ENCODE peak calls at places on chromosomes 3 and 15, in four cellular contexts. Y is heart left ventricle, S is NB4, W is stomach. O is an unnamed sample.

GRCh38 chr3:6654670-6655069 is 206.2 kb upstream of the GRM7 start:
- DNase-seq in Y (no peak), S (no peak), W (no peak), O (no peak)

GRCh38 chr3:175432338-175433025 is 573.3 kb downstream of the NAALADL2 start:
- DNase-seq in Y (no peak), S (no peak), W (no peak), O (no peak)

GRCh38 chr15:70976856-70977255 is 84.2 kb downstream of the LRRC49 start:
- DNase-seq in Y (no peak), S (no peak), W (no peak), O (no peak)

GRCh38 chr3:9649791-9650521 is 651 bp downstream of the MTMR14 start:
- DNase-seq in Y (no peak), S (peak; percentile 78), W (no peak), O (peak; percentile 58)

GRCh38 chr3:124033360-124034015 is 41.6 kb upstream of the ROPN1 start:
- DNase-seq in Y (peak; percentile 32), S (no peak), W (no peak), O (no peak)

GRCh38 chr3:112061152-112061551 is 25.0 kb upstream of the C3orf52 start:
- DNase-seq in Y (no peak), S (no peak), W (no peak), O (no peak)

GRCh38 chr3:24237971-24238767 is 256.5 kb downstream of the THRB start:
- DNase-seq in Y (no peak), S (peak; percentile 68), W (no peak), O (peak; percentile 81)

GRCh38 chr3:59290358-59290757 is 240.5 kb upstream of the CFAP20DC start:
- DNase-seq in Y (no peak), S (no peak), W (no peak), O (no peak)

GRCh38 chr15:98120561-98120960 is 160.1 kb downstream of the ARRDC4 start:
- DNase-seq in Y (no peak), S (peak; percentile 16), W (no peak), O (no peak)

GRCh38 chr3:5276953-5277352 is 89.4 kb downstream of the EDEM1 start:
- DNase-seq in Y (no peak), S (no peak), W (no peak), O (no peak)

GRCh38 chr15:62920569-62921502 is 121.7 kb upstream of the TPM1 start:
- DNase-seq in Y (peak; percentile 58), S (no peak), W (no peak), O (no peak)

GRCh38 chr15:66646308-66646707 is 55.7 kb upstream of the SMAD6 start:
- DNase-seq in Y (peak; percentile 52), S (peak; percentile 40), W (no peak), O (no peak)

GRCh38 chr3:54232618-54233017 is 110.3 kb downstream of the CACNA2D3 start:
- DNase-seq in Y (no peak), S (no peak), W (no peak), O (no peak)

GRCh38 chr3:186108106-186108940 is 566 bp downstream of the ETV5 start:
- DNase-seq in Y (peak; percentile 57), S (peak; percentile 85), W (no peak), O (peak; percentile 68)

GRCh38 chr3:173289072-173289471 is 108.5 kb upstream of the NLGN1 start:
- DNase-seq in Y (no peak), S (no peak), W (no peak), O (no peak)

GRCh38 chr3:104879919-104880318 is 486.8 kb upstream of the ALCAM start:
- DNase-seq in Y (no peak), S (no peak), W (no peak), O (no peak)

GRCh38 chr3:39135170-39135805 is 18.1 kb downstream of the CSRNP1 start:
- DNase-seq in Y (peak; percentile 79), S (no peak), W (peak; percentile 66), O (no peak)
- TF ChIP-seq POLR2A in Y (peak; percentile 27), S (no peak), W (no peak), O (no peak)

DNA sequence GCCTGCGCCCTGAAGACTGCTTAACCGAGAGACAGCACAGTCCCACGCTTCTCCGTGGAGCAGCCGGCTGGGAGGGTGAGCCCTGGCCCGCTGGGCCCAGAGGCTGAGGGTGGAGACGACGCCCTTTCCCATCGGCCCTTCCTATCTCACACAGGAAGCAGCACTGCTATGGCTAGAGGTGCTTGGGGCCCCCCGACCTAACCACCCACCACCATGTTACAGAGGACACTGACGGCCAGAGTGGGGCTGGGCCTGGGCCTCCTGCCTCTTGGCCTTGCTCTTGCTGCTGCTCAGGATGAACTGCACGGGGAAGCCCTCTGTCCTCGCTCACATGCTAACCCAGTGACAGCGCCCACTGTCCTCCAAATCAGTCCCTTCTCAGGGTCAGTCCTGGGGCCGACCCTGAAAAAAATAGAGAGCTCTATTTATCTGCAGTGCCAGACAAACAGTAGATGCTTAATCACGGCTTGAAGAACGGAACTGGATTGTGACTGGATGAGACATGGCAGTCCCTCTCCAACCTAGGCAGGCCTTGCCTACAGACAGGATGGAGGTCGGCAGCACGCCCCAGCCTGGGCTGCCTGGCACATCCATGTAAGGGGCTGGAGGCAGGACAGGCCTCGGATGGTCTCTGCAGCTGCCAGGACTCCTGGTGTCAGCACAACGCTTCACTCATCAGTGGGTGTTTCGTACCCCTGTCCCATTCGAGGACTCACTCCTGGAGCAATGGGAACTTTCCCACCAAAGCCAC is 14.2 kb downstream of the TMEM44 start:
- DNase-seq in Y (no peak), S (no peak), W (no peak), O (no peak)
- TF ChIP-seq POLR2A in Y (no peak), S (no peak), W (no peak), O (no peak)

GRCh38 chr3:12965999-12966846 is 107.0 kb downstream of the IQSEC1 start:
- DNase-seq in Y (no peak), S (no peak), W (no peak), O (peak; percentile 52)

GRCh38 chr3:12962292-12962691 is 110.9 kb downstream of the IQSEC1 start:
- DNase-seq in Y (no peak), S (no peak), W (no peak), O (no peak)

GRCh38 chr3:12963184-12963868 is 109.9 kb downstream of the IQSEC1 start:
- DNase-seq in Y (no peak), S (no peak), W (no peak), O (no peak)

GRCh38 chr3:12964713-12965612 is 108.3 kb downstream of the IQSEC1 start:
- DNase-seq in Y (no peak), S (no peak), W (no peak), O (no peak)

GRCh38 chr3:12963869-12964712 is 109.1 kb downstream of the IQSEC1 start:
- DNase-seq in Y (no peak), S (no peak), W (no peak), O (peak; percentile 49)
- TF ChIP-seq POLR2A in Y (peak; percentile 33), S (no peak), W (no peak), O (no peak)

GRCh38 chr15:80502782-80503181 is 98.6 kb downstream of the ARNT2 start:
- DNase-seq in Y (no peak), S (no peak), W (no peak), O (no peak)

GRCh38 chr15:80500021-80500420 is 95.8 kb downstream of the ARNT2 start:
- DNase-seq in Y (no peak), S (no peak), W (no peak), O (no peak)

GRCh38 chr15:80498652-80499051 is 94.5 kb downstream of the ARNT2 start:
- DNase-seq in Y (no peak), S (no peak), W (no peak), O (no peak)

GRCh38 chr15:80503319-80503952 is 99.3 kb downstream of the ARNT2 start:
- DNase-seq in Y (no peak), S (no peak), W (no peak), O (no peak)

DNA sequence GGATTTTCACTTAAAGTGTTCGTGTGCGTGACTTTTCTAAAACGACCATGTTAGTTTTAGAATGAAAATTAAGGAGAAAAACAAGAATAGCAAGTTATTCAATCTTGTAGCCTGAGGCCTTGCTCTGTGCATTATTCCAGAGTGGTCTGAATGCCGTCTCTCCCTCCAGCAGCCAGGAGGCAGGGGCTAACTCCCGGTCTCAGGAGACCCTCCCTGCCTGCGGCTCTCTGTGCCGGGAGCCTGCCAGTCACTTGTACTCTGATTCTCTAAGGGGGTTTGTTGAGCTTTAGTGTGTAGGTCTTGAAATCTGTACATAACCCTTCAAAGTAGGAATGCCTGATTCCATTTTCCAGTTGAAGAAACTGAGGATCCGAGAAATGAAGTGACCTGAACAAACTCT is 97.3 kb downstream of the ARNT2 start:
- DNase-seq in Y (no peak), S (no peak), W (no peak), O (no peak)
- TF ChIP-seq POLR2A in Y (no peak), S (no peak), W (no peak), O (no peak)

GRCh38 chr3:140429791-140430190 is 248.1 kb upstream of the TRIM42 start:
- DNase-seq in Y (no peak), S (no peak), W (no peak), O (no peak)

GRCh38 chr3:140428380-140428779 is 249.5 kb upstream of the TRIM42 start:
- DNase-seq in Y (no peak), S (no peak), W (no peak), O (no peak)

GRCh38 chr3:140427786-140428185 is 250.1 kb upstream of the TRIM42 start:
- DNase-seq in Y (no peak), S (no peak), W (no peak), O (no peak)

GRCh38 chr3:140432176-140432753 is 245.6 kb upstream of the TRIM42 start:
- DNase-seq in Y (no peak), S (no peak), W (no peak), O (no peak)

GRCh38 chr3:140430494-140430893 is 247.4 kb upstream of the TRIM42 start:
- DNase-seq in Y (no peak), S (no peak), W (no peak), O (no peak)
- TF ChIP-seq POLR2A in Y (no peak), S (no peak), W (no peak), O (no peak)

DNA sequence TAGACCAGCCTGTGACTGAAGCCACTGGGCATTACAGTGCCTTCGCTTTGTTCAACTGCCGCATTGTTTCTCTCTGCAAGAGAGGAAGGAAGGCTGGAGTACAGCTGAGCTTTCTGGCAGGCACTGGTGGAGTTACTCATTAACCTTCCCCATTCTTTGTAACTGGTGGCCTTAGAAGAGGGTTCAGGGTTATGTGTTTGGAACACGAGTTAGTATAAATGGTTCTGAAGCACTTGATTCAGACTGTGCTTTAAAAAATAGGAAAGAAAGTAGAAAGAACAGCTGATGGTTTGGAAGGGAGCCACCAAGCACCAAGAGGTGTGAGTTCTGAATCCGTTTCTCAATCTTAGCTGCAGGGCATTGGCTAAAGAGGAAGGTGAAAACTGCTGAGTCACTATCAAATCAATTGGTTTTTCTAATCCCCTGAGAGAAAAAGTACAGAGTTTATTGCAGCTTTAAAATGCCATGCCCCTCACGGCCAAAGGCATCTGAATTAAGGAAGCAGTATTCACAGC is 3.7 kb downstream of the HGD start:
- DNase-seq in Y (no peak), S (peak; percentile 91), W (peak; percentile 86), O (peak; percentile 16)
- TF ChIP-seq POLR2A in Y (no peak), S (no peak), W (no peak), O (no peak)

GRCh38 chr3:189789432-189789831 is 158.2 kb downstream of the TP63 start:
- DNase-seq in Y (no peak), S (no peak), W (no peak), O (no peak)
- TF ChIP-seq POLR2A in Y (no peak), S (no peak), W (no peak), O (no peak)

GRCh38 chr15:90883971-90884718 is at the start of gene FES:
- DNase-seq in Y (peak; percentile 86), S (peak; percentile 94), W (peak; percentile 67), O (peak; percentile 64)
- TF ChIP-seq POLR2A in Y (peak; percentile 65), S (peak; percentile 97), W (no peak), O (no peak)

O was measured in erythroblast.